ENCODE peak calls at places on chromosomes 11 and 22, in six cellular contexts. U is GM20000, S is tibial artery, B is Panc1, F is fibroblast of pulmonary artery, N is gastrocnemius medialis. C is an unnamed sample.

GRCh38 chr11:17691550-17691949 is 27.8 kb upstream of the MYOD1 start:
- DNase-seq in S (no peak), F (no peak), B (no peak), N (no peak), U (no peak), C (no peak)

GRCh38 chr11:3203221-3204043 is 15.2 kb downstream of the MRGPRG start:
- DNase-seq in F (no peak), S (peak; percentile 5), U (no peak), N (no peak), B (no peak), C (peak; percentile 27)

GRCh38 chr11:12005476-12005875 is 3.0 kb downstream of the DKK3 start:
- DNase-seq in F (peak; percentile 85), U (no peak), N (no peak), B (no peak), S (no peak), C (no peak)

GRCh38 chr11:46930089-46930488 is 6.5 kb upstream of the CSTPP1 start:
- DNase-seq in B (no peak), F (peak; percentile 53), S (no peak), N (no peak), U (no peak), C (no peak)

GRCh38 chr11:57476883-57477506 is 16.7 kb downstream of the RTN4RL2 start:
- DNase-seq in S (no peak), N (no peak), B (no peak), U (peak; percentile 86), F (no peak), C (no peak)

GRCh38 chr22:36253523-36254490 is 874 bp downstream of the APOL1 start:
- DNase-seq in U (no peak), N (no peak), F (peak; percentile 41), B (no peak), S (peak; percentile 61), C (no peak)

GRCh38 chr22:32475428-32476010 is 908 bp downstream of the FBXO7 start:
- DNase-seq in F (peak; percentile 68), U (peak; percentile 29), S (peak; percentile 52), N (peak; percentile 16), B (no peak), C (no peak)

GRCh38 chr11:57303990-57304579 is 20.7 kb downstream of the TNKS1BP1 start:
- DNase-seq in F (peak; percentile 37), N (no peak), S (no peak), U (peak; percentile 2), B (no peak), C (no peak)

GRCh38 chr22:37095113-37095512 is 14.4 kb downstream of the TMPRSS6 start:
- DNase-seq in N (no peak), B (no peak), S (no peak), F (no peak), U (no peak), C (no peak)

GRCh38 chr11:96781082-96781481 is 391.3 kb downstream of the JRKL start:
- DNase-seq in N (no peak), B (no peak), F (peak; percentile 10), S (no peak), U (no peak), C (no peak)

GRCh38 chr11:26344647-26345046 is 12.7 kb downstream of the ANO3 start:
- DNase-seq in N (no peak), S (no peak), B (no peak), F (peak; percentile 22), U (no peak), C (no peak)

GRCh38 chr11:32792948-32793475 is 1.4 kb downstream of the CCDC73 start:
- DNase-seq in B (peak; percentile 51), S (peak; percentile 31), U (peak; percentile 43), F (peak; percentile 53), N (no peak), C (no peak)

GRCh38 chr11:118216621-118217526 is 7.9 kb downstream of the JAML start:
- DNase-seq in F (no peak), U (peak; percentile 31), N (no peak), S (no peak), B (no peak), C (no peak)

GRCh38 chr22:25472382-25472781 is 92.1 kb upstream of the GRK3 start:
- DNase-seq in N (no peak), U (no peak), B (no peak), F (no peak), S (no peak), C (no peak)
- TF ChIP-seq CTCF in N (no peak), U (no peak), B (no peak), F (no peak), S (no peak), C (no peak)

GRCh38 chr11:35142481-35143207 is 3.7 kb downstream of the CD44 start:
- DNase-seq in U (peak; percentile 46), S (no peak), F (peak; percentile 70), B (no peak), N (no peak), C (no peak)
- TF ChIP-seq CTCF in U (no peak), S (no peak), F (no peak), B (no peak), N (no peak), C (no peak)

GRCh38 chr11:75562048-75562835 is at the start of gene SERPINH1:
- DNase-seq in S (peak; percentile 89), U (peak; percentile 94), N (peak; percentile 86), B (no peak), F (peak; percentile 91), C (peak; percentile 64)

GRCh38 chr11:75562836-75563484 is 907 bp downstream of the SERPINH1 start:
- DNase-seq in U (no peak), F (peak; percentile 70), N (no peak), S (no peak), B (no peak), C (no peak)

GRCh38 chr11:75565221-75565814 is 3.3 kb downstream of the SERPINH1 start:
- DNase-seq in F (peak; percentile 71), B (no peak), U (no peak), S (peak; percentile 76), N (no peak), C (no peak)

GRCh38 chr11:75563501-75563977 is 1.5 kb downstream of the SERPINH1 start:
- DNase-seq in N (no peak), B (no peak), S (no peak), F (no peak), U (no peak), C (no peak)

DNA sequence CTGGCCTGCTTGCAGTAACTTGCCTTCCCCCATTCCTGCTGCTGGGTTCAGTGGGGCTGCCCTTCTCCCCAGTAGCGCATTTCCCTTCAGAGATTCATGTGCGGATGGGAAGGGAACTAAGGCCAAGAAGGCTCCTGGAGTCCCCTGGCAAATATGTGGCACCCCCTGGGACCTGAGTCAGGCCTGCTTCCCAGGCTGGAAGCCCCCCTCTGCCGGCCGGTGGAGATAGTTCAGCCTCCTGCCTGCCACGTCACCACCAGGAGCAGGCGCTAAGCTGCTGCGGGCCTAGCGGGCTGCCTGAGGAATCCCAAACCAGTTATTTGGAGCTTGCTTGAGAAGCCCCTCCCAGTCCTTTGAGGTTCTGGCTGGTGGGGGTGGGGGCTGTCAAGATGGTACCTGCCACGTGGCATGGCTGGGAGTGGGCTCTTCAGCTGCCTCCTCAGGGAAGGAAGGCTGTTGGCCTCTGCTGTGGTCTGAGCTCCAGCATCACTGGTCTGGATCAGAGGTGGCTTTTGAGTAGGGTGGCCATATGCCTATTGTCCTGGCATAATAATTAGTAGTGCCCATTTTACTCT is 2.0 kb downstream of the SERPINH1 start:
- DNase-seq in U (no peak), S (peak; percentile 66), F (peak; percentile 84), B (no peak), N (no peak), C (no peak)
- TF ChIP-seq CTCF in U (no peak), S (peak; percentile 72), F (peak; percentile 63), B (no peak), N (peak; percentile 34), C (no peak)

GRCh38 chr11:77101043-77101537 is 1.6 kb upstream of the OMP start:
- DNase-seq in B (no peak), F (peak; percentile 46), U (peak; percentile 61), S (no peak), N (no peak), C (peak; percentile 28)
- TF ChIP-seq CTCF in B (no peak), F (peak; percentile 71), U (peak; percentile 8), S (no peak), N (no peak), C (peak; percentile 45)